ENCODE peak calls at places on chromosomes 13 and 19, in four cellular contexts. E, Q, U and A are unnamed samples.

GRCh38 chr13:37412271-37412683 is 186.3 kb downstream of the POSTN start:
- DNase-seq in Q (no peak), E (no peak), U (no peak), A (no peak)

GRCh38 chr13:65719831-65720230 is 1510.3 kb downstream of the PCDH9 start:
- DNase-seq in E (no peak), Q (no peak), U (no peak), A (no peak)

GRCh38 chr13:75881109-75881775 is 245.1 kb downstream of the LMO7 start:
- DNase-seq in Q (no peak), U (no peak), E (no peak), A (no peak)

GRCh38 chr13:103788061-103788652 is 721.9 kb upstream of the SLC10A2 start:
- DNase-seq in Q (peak), E (no peak), U (no peak), A (no peak)

GRCh38 chr13:26254583-26255102 is 714 bp downstream of the CDK8 start:
- DNase-seq in Q (peak), U (peak), E (peak), A (peak)

GRCh38 chr13:98041081-98041820 is 87.8 kb downstream of the IPO5 start:
- DNase-seq in U (no peak), Q (no peak), E (no peak), A (no peak)

GRCh38 chr19:57841364-57841763 is 8.3 kb upstream of the ZNF587 start:
- DNase-seq in U (no peak), E (no peak), Q (no peak), A (no peak)

GRCh38 chr13:94028234-94029145 is 451.0 kb downstream of the DCT start:
- DNase-seq in E (no peak), Q (no peak), U (no peak), A (no peak)

GRCh38 chr19:22286151-22286810 is at the start of gene ZNF729:
- DNase-seq in E (no peak), U (no peak), Q (peak), A (no peak)

GRCh38 chr19:1407662-1408299 is 395 bp downstream of the DAZAP1 start:
- DNase-seq in Q (no peak), E (peak), U (peak), A (no peak)

GRCh38 chr19:5926641-5927438 is 12.8 kb downstream of the CAPS start:
- DNase-seq in U (peak), Q (peak), E (peak), A (peak)

GRCh38 chr19:5637971-5638370 is 15.1 kb downstream of the SAFB start:
- DNase-seq in U (no peak), E (no peak), Q (no peak), A (no peak)

GRCh38 chr13:81929988-81930387 is 1589.1 kb upstream of the SPRY2 start:
- DNase-seq in U (no peak), E (no peak), Q (no peak), A (no peak)

GRCh38 chr13:113083402-113084061 is 22.1 kb upstream of the F7 start:
- DNase-seq in Q (peak), E (no peak), U (no peak), A (peak)

GRCh38 chr13:28455580-28456194 is 39.2 kb downstream of the FLT1 start:
- DNase-seq in U (no peak), E (no peak), Q (no peak), A (no peak)

GRCh38 chr13:42495256-42495655 is 78.7 kb upstream of the TNFSF11 start:
- DNase-seq in U (no peak), E (no peak), Q (no peak), A (no peak)

GRCh38 chr19:55913643-55914268 is 18.4 kb downstream of the NLRP13 start:
- DNase-seq in E (no peak), U (no peak), Q (no peak), A (no peak)

GRCh38 chr13:29438772-29439171 is 156.7 kb downstream of the SLC7A1 start:
- DNase-seq in Q (peak), U (no peak), E (no peak), A (no peak)

GRCh38 chr13:50456111-50456510 is 387.4 kb downstream of the DLEU7 start:
- DNase-seq in U (no peak), Q (no peak), E (no peak), A (no peak)

GRCh38 chr13:70809588-70809987 is 701.3 kb upstream of the KLHL1 start:
- DNase-seq in Q (no peak), E (no peak), U (no peak), A (no peak)

GRCh38 chr13:33175991-33176390 is 109.6 kb downstream of the STARD13 start:
- DNase-seq in E (no peak), Q (no peak), U (no peak), A (no peak)

GRCh38 chr13:80824231-80824630 is 483.3 kb upstream of the SPRY2 start:
- DNase-seq in E (no peak), Q (no peak), U (no peak), A (no peak)

GRCh38 chr19:18832331-18833140 is 777 bp downstream of the UPF1 start:
- DNase-seq in E (no peak), Q (peak), U (no peak), A (no peak)

DNA sequence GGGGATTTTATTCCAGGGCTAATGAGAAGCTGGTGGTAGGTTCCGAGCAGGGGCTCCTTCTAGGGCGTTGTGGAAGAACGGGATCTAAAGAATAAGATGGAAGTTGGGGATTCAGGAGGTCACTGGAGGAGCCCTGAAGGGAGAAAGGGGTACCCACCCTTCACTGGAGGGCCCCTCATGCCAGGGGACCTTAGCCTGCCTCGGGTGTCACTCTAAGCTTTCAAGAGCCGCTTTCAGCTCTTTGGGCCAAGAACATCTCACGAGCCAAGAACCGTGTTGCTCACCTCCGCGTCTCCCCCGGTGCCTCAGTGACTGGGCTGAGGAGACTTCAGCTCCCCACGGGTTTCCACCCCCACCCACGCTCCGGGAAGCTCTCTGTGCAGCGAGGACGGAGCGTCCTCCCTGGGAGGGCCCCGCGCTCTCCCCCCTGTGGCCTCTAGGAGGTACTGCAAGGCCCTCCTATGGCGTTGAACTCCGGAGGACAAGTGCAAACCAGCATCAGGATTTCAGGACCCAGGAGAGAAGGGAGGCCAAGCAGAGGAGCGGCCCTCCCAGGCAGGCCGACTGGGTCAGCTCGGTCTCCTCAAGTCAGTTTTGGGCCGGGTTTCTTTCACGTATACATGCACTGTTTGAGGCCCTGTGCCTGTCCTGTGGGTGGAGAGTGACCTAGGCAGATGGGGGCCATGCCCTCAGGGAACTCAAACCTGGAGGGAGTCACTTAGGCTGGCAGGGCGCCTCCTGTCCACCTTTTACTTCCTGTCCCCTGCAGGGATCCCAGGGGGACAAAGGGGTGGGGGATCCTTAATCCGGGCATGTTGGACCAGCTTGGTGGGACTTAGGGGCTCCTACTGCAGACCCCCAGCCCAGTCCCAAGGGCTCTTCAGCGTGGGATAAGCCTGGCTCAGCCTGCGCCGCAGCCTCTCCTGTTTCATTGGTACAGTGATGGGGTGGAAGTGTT is 5.1 kb upstream of the KRTDAP start:
- DNase-seq in Q (peak), E (peak), U (peak), A (no peak)
- H3K4me3 ChIP-seq in Q (no peak), E (no peak), U (no peak), A (no peak)

GRCh38 chr13:99600318-99600717 is 99.0 kb downstream of the TM9SF2 start:
- DNase-seq in U (no peak), Q (no peak), E (no peak), A (no peak)
- TF ChIP-seq CTCF in U (no peak), Q (no peak), E (no peak), A (no peak)

DNA sequence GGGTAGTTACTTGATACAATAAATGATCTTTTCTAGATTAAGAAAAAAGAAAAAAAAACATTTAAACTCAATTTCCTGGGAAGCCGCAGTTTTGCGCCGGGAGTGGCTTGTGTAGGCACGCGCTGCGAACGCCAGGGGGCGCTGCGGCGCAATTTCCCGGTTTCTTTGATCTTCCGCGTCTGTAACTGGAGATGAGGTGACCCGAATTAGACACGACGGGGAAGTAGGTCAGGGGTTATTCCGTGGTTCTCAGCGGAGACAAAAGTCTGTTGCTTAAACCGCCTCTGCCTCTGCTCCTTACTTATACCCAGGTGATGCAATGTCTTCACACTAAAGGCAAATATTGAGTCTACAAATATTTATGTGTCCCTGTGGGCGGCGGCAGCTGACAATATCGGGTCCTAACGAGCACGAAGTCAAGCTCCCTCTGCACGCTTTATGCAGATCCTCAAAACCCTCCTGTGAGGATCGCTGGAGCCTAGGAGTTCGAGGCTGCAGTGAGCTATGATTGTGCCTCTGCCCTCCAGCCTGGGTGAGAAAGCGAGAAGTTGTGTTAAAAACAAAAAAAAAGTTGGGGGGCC is 15.2 kb downstream of the STXBP2 start:
- DNase-seq in U (peak), Q (peak), E (peak), A (peak)
- TF ChIP-seq POLR2A in U (no peak), Q (no peak), E (no peak), A (no peak)

GRCh38 chr13:77916481-77916880 is 2.1 kb downstream of the EDNRB start:
- DNase-seq in Q (no peak), E (no peak), U (no peak), A (no peak)

GRCh38 chr13:77919351-77920294 is 992 bp upstream of the EDNRB start:
- DNase-seq in Q (peak), E (peak), U (peak), A (no peak)

GRCh38 chr13:77909827-77910226 is 8.8 kb downstream of the EDNRB start:
- DNase-seq in E (no peak), Q (no peak), U (no peak), A (no peak)

GRCh38 chr13:77918391-77919261 is at the start of gene EDNRB:
- DNase-seq in E (peak), Q (peak), U (peak), A (peak)

DNA sequence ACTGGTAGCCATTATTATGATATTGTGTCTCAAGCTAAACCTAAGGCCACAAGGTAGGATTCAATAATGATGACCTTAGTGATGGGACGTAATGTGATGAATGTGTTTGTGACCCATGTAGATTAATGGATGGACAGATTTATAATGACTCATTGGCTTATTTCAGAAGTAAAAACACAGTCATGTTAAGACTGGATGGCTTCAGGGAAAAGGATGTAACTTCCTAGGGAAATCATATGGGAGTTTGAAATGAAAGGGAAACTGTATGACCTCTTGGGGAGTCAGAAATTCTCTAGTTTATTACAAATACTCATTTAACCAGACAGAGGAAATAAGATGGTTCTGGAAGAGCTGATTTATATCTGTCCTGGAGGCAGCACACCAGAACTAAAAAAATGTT is 3.0 kb downstream of the EDNRB start:
- DNase-seq in E (no peak), Q (no peak), U (no peak), A (no peak)
- H3K4me3 ChIP-seq in E (peak), Q (peak), U (no peak), A (no peak)